ENCODE peak calls at places on chromosome 14, in six cellular contexts. L, X, J, A, W and Z are unnamed samples.

GRCh38 chr14:102943979-102944378 is 21.5 kb downstream of the AMN start:
- DNase-seq in L (no peak), X (no peak), J (no peak), A (no peak), W (no peak), Z (no peak)

GRCh38 chr14:53779301-53779700 is 177.3 kb downstream of the BMP4 start:
- DNase-seq in L (no peak), X (no peak), J (no peak), A (no peak), W (no peak), Z (no peak)

GRCh38 chr14:26104686-26105085 is 493.1 kb downstream of the NOVA1 start:
- DNase-seq in L (no peak), X (no peak), J (no peak), A (no peak), W (no peak), Z (no peak)

GRCh38 chr14:91883770-91884169 is 16.4 kb upstream of the TC2N start:
- DNase-seq in L (no peak), X (no peak), J (no peak), A (no peak), W (peak), Z (no peak)

GRCh38 chr14:104981699-104982541 is 3.7 kb upstream of the CLBA1 start:
- DNase-seq in L (no peak), X (no peak), J (no peak), A (no peak), W (no peak), Z (no peak)

GRCh38 chr14:74525361-74525851 is 31.8 kb downstream of the ISCA2 start:
- DNase-seq in L (no peak), X (no peak), J (no peak), A (no peak), W (no peak), Z (no peak)

GRCh38 chr14:100307215-100308111 is 1.2 kb upstream of the SLC25A29 start:
- DNase-seq in L (no peak), X (no peak), J (no peak), A (peak), W (peak), Z (peak)

GRCh38 chr14:56378474-56378873 is 201.1 kb upstream of the TMEM260 start:
- DNase-seq in L (no peak), X (no peak), J (no peak), A (no peak), W (peak), Z (peak)

GRCh38 chr14:74980398-74980745 is 22.3 kb upstream of the EIF2B2 start:
- DNase-seq in L (no peak), X (no peak), J (no peak), A (no peak), W (no peak), Z (no peak)

GRCh38 chr14:29311983-29312382 is 545.4 kb downstream of the FOXG1 start:
- DNase-seq in L (no peak), X (no peak), J (no peak), A (no peak), W (peak), Z (no peak)

GRCh38 chr14:76810953-76811400 is 1.7 kb downstream of the ANGEL1 start:
- DNase-seq in L (no peak), X (peak), J (peak), A (no peak), W (peak), Z (peak)

GRCh38 chr14:28603606-28604005 is 163.0 kb upstream of the FOXG1 start:
- DNase-seq in L (no peak), X (no peak), J (no peak), A (no peak), W (peak), Z (no peak)